ENCODE peak calls at places on chromosomes 16 and 17, in six cellular contexts. One of them, this sample, is unnamed.

GRCh38 chr17:56973520-56973919 is 4.4 kb upstream of the SCPEP1 start:
- DNase-seq in cardiac muscle cell: no peak
- DNase-seq in A673: no peak
- DNase-seq in IMR-90: peak; percentile 59
- DNase-seq in effector memory CD4-positive, alpha-beta T cell: no peak
- DNase-seq in iPS DF 6.9: no peak
- DNase-seq in this sample: no peak

GRCh38 chr17:48616719-48617514 is 1.8 kb upstream of the HOXB8 start:
- DNase-seq in cardiac muscle cell: no peak
- DNase-seq in A673: no peak
- DNase-seq in IMR-90: no peak
- DNase-seq in effector memory CD4-positive, alpha-beta T cell: no peak
- DNase-seq in iPS DF 6.9: no peak
- DNase-seq in this sample: no peak

GRCh38 chr17:77140878-77141767 is at the start of gene SEC14L1:
- DNase-seq in cardiac muscle cell: peak; percentile 51
- DNase-seq in A673: peak; percentile 46
- DNase-seq in IMR-90: no peak
- DNase-seq in effector memory CD4-positive, alpha-beta T cell: peak; percentile 9
- DNase-seq in iPS DF 6.9: no peak
- DNase-seq in this sample: peak; percentile 32

GRCh38 chr16:22220714-22221113 is 14.6 kb downstream of the EEF2K start:
- DNase-seq in cardiac muscle cell: no peak
- DNase-seq in A673: no peak
- DNase-seq in IMR-90: no peak
- DNase-seq in effector memory CD4-positive, alpha-beta T cell: no peak
- DNase-seq in iPS DF 6.9: no peak
- DNase-seq in this sample: no peak

GRCh38 chr17:34177642-34178041 is 77.4 kb upstream of the CCL2 start:
- DNase-seq in cardiac muscle cell: no peak
- DNase-seq in A673: no peak
- DNase-seq in IMR-90: peak; percentile 83
- DNase-seq in effector memory CD4-positive, alpha-beta T cell: no peak
- DNase-seq in iPS DF 6.9: no peak
- DNase-seq in this sample: no peak

GRCh38 chr16:67968440-67969285 is at the start of gene SLC12A4:
- DNase-seq in cardiac muscle cell: peak; percentile 85
- DNase-seq in A673: peak; percentile 93
- DNase-seq in IMR-90: peak; percentile 65
- DNase-seq in effector memory CD4-positive, alpha-beta T cell: peak; percentile 81
- DNase-seq in iPS DF 6.9: no peak
- DNase-seq in this sample: peak; percentile 73

GRCh38 chr17:39443326-39443725 is 7.7 kb downstream of the MED1 start:
- DNase-seq in cardiac muscle cell: no peak
- DNase-seq in A673: no peak
- DNase-seq in IMR-90: no peak
- DNase-seq in effector memory CD4-positive, alpha-beta T cell: no peak
- DNase-seq in iPS DF 6.9: no peak
- DNase-seq in this sample: no peak

GRCh38 chr16:8571061-8571596 is 19.2 kb downstream of the TMEM114 start:
- DNase-seq in cardiac muscle cell: no peak
- DNase-seq in A673: peak; percentile 81
- DNase-seq in IMR-90: peak; percentile 41
- DNase-seq in effector memory CD4-positive, alpha-beta T cell: no peak
- DNase-seq in iPS DF 6.9: no peak
- DNase-seq in this sample: peak; percentile 93

GRCh38 chr16:2385441-2385840 is 43.8 kb upstream of the CCNF start:
- DNase-seq in cardiac muscle cell: no peak
- DNase-seq in A673: no peak
- DNase-seq in IMR-90: peak; percentile 27
- DNase-seq in effector memory CD4-positive, alpha-beta T cell: no peak
- DNase-seq in iPS DF 6.9: no peak
- DNase-seq in this sample: no peak

GRCh38 chr16:23147666-23148065 is 1.6 kb downstream of the USP31 start:
- DNase-seq in cardiac muscle cell: no peak
- DNase-seq in A673: no peak
- DNase-seq in IMR-90: no peak
- DNase-seq in effector memory CD4-positive, alpha-beta T cell: no peak
- DNase-seq in iPS DF 6.9: no peak
- DNase-seq in this sample: no peak

GRCh38 chr16:66705790-66706505 is 9.4 kb upstream of the CMTM4 start:
- DNase-seq in cardiac muscle cell: no peak
- DNase-seq in A673: no peak
- DNase-seq in IMR-90: peak; percentile 44
- DNase-seq in effector memory CD4-positive, alpha-beta T cell: no peak
- DNase-seq in iPS DF 6.9: no peak
- DNase-seq in this sample: no peak

GRCh38 chr17:19270951-19271611 is 33.9 kb downstream of the EPN2 start:
- DNase-seq in cardiac muscle cell: no peak
- DNase-seq in A673: no peak
- DNase-seq in IMR-90: no peak
- DNase-seq in effector memory CD4-positive, alpha-beta T cell: no peak
- DNase-seq in iPS DF 6.9: no peak
- DNase-seq in this sample: no peak

GRCh38 chr17:82937411-82938371 is 97.9 kb upstream of the ZNF750 start:
- DNase-seq in cardiac muscle cell: no peak
- DNase-seq in A673: no peak
- DNase-seq in IMR-90: no peak
- DNase-seq in effector memory CD4-positive, alpha-beta T cell: no peak
- DNase-seq in iPS DF 6.9: no peak
- DNase-seq in this sample: no peak

DNA sequence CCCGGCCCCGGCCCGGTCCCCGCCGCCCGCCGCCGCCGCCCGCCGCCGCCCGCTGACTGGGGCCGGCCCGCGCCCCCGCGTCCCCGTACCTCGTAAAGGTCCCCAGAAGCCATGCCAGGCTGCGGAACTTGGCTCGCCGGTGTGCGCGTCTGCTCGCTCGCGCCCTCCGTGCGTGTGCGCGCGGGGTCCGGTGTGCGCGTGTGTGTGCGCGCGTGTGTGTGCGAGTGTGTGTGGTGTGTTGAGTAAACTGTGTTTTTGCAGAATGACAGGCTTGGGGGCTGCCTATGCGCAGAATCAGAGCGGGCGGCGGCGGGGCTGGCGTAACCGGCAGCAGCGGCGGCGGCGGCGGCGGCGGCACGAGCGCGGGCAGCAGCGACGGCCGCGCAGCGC is 342 bp downstream of the CDYL2 start:
- DNase-seq in cardiac muscle cell: peak; percentile 52
- DNase-seq in A673: peak; percentile 47
- DNase-seq in IMR-90: peak; percentile 46
- DNase-seq in effector memory CD4-positive, alpha-beta T cell: peak; percentile 5
- DNase-seq in iPS DF 6.9: no peak
- DNase-seq in this sample: peak; percentile 45
- H3K4me1 ChIP-seq in cardiac muscle cell: no peaks in the 10 kb centered on the region
- H3K4me1 ChIP-seq in A673: no peaks in the 10 kb centered on the region
- H3K4me1 ChIP-seq in IMR-90: no peaks in the 10 kb centered on the region
- H3K4me1 ChIP-seq in effector memory CD4-positive, alpha-beta T cell: peaks cover 10% of the 10 kb centered on the region
- H3K4me1 ChIP-seq in iPS DF 6.9: no peaks in the 10 kb centered on the region
- H3K4me1 ChIP-seq in this sample: no peaks in the 10 kb centered on the region

GRCh38 chr16:11082108-11082859 is 137.9 kb downstream of the CLEC16A start:
- DNase-seq in cardiac muscle cell: no peak
- DNase-seq in A673: no peak
- DNase-seq in IMR-90: no peak
- DNase-seq in effector memory CD4-positive, alpha-beta T cell: no peak
- DNase-seq in iPS DF 6.9: no peak
- DNase-seq in this sample: no peak
- H3K4me1 ChIP-seq in cardiac muscle cell: peaks cover 29% of the 10 kb centered on the region
- H3K4me1 ChIP-seq in A673: peaks cover 24% of the 10 kb centered on the region
- H3K4me1 ChIP-seq in IMR-90: peaks cover 52% of the 10 kb centered on the region
- H3K4me1 ChIP-seq in effector memory CD4-positive, alpha-beta T cell: peaks cover 12% of the 10 kb centered on the region
- H3K4me1 ChIP-seq in iPS DF 6.9: no peaks in the 10 kb centered on the region
- H3K4me1 ChIP-seq in this sample: peaks cover 4% of the 10 kb centered on the region

GRCh38 chr16:83949724-83950001 is 3.4 kb upstream of the OSGIN1 start:
- DNase-seq in cardiac muscle cell: no peak
- DNase-seq in A673: no peak
- DNase-seq in IMR-90: no peak
- DNase-seq in effector memory CD4-positive, alpha-beta T cell: no peak
- DNase-seq in iPS DF 6.9: no peak
- DNase-seq in this sample: no peak
- H3K4me1 ChIP-seq in cardiac muscle cell: peaks cover 7% of the 10 kb centered on the region
- H3K4me1 ChIP-seq in A673: peaks cover 22% of the 10 kb centered on the region
- H3K4me1 ChIP-seq in IMR-90: peaks cover 12% of the 10 kb centered on the region
- H3K4me1 ChIP-seq in effector memory CD4-positive, alpha-beta T cell: no peaks in the 10 kb centered on the region
- H3K4me1 ChIP-seq in iPS DF 6.9: no peaks in the 10 kb centered on the region
- H3K4me1 ChIP-seq in this sample: peaks cover 17% of the 10 kb centered on the region

DNA sequence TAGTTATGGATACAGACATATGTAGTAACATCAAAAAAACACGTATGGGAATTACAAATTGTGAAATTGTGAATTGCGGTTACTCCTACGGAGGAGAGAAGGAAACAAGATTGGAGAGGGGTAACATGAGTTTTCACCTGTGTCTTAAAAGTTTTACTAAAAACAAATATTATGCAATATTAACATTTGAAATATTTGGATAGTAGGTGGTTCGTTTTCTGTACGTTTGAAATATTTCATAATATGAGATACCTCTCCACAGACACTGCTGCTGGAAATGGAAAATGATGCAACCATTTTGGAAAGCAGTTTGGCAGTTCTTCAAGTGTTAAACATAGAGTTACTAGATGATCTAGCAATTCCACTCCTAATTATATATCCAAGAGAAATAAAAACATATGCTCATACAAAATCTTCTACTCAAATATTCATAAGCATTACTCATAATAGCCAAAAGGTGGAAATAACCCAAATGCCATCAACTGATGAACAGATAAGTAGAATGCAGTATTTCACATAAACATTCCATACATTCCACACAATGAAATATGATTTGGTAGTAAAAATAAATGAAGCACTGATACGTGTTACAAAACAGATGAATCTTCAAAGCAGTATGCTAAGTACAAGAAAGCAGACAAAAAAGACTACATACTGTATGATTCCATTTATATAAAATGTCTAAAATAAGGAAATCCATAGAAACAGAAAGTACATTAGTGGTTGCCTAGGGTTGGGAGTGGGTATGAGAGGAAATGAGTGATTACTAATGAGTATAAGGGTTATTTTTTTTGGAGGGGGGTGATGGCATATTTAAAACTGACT is 40.8 kb upstream of the ABCA10 start:
- DNase-seq in cardiac muscle cell: no peak
- DNase-seq in A673: peak; percentile 54
- DNase-seq in IMR-90: peak; percentile 66
- DNase-seq in effector memory CD4-positive, alpha-beta T cell: no peak
- DNase-seq in iPS DF 6.9: no peak
- DNase-seq in this sample: no peak
- H3K4me1 ChIP-seq in cardiac muscle cell: no peaks in the 10 kb centered on the region
- H3K4me1 ChIP-seq in A673: peaks cover 19% of the 10 kb centered on the region
- H3K4me1 ChIP-seq in IMR-90: no peaks in the 10 kb centered on the region
- H3K4me1 ChIP-seq in effector memory CD4-positive, alpha-beta T cell: no peaks in the 10 kb centered on the region
- H3K4me1 ChIP-seq in iPS DF 6.9: no peaks in the 10 kb centered on the region
- H3K4me1 ChIP-seq in this sample: no peaks in the 10 kb centered on the region

GRCh38 chr16:828891-829290 is 28.4 kb upstream of the GNG13 start:
- DNase-seq in cardiac muscle cell: no peak
- DNase-seq in A673: no peak
- DNase-seq in IMR-90: no peak
- DNase-seq in effector memory CD4-positive, alpha-beta T cell: no peak
- DNase-seq in iPS DF 6.9: no peak
- DNase-seq in this sample: no peak
- H3K4me1 ChIP-seq in cardiac muscle cell: no peaks in the 10 kb centered on the region
- H3K4me1 ChIP-seq in A673: peaks cover 8% of the 10 kb centered on the region
- H3K4me1 ChIP-seq in IMR-90: peaks cover 4% of the 10 kb centered on the region
- H3K4me1 ChIP-seq in effector memory CD4-positive, alpha-beta T cell: no peaks in the 10 kb centered on the region
- H3K4me1 ChIP-seq in iPS DF 6.9: no peaks in the 10 kb centered on the region
- H3K4me1 ChIP-seq in this sample: no peaks in the 10 kb centered on the region

GRCh38 chr16:3460121-3460520 is 16.6 kb downstream of the NAA60 start:
- DNase-seq in cardiac muscle cell: no peak
- DNase-seq in A673: no peak
- DNase-seq in IMR-90: no peak
- DNase-seq in effector memory CD4-positive, alpha-beta T cell: no peak
- DNase-seq in iPS DF 6.9: no peak
- DNase-seq in this sample: no peak

GRCh38 chr16:3458278-3458851 is 14.9 kb downstream of the NAA60 start:
- DNase-seq in cardiac muscle cell: peak; percentile 46
- DNase-seq in A673: no peak
- DNase-seq in IMR-90: peak; percentile 49
- DNase-seq in effector memory CD4-positive, alpha-beta T cell: no peak
- DNase-seq in iPS DF 6.9: no peak
- DNase-seq in this sample: peak; percentile 45

GRCh38 chr16:3457434-3458252 is 14.2 kb downstream of the NAA60 start:
- DNase-seq in cardiac muscle cell: peak; percentile 95
- DNase-seq in A673: peak; percentile 95
- DNase-seq in IMR-90: peak; percentile 87
- DNase-seq in effector memory CD4-positive, alpha-beta T cell: peak; percentile 84
- DNase-seq in iPS DF 6.9: peak; percentile 70
- DNase-seq in this sample: peak; percentile 92

GRCh38 chr16:3459401-3460090 is 16.1 kb downstream of the NAA60 start:
- DNase-seq in cardiac muscle cell: peak; percentile 41
- DNase-seq in A673: no peak
- DNase-seq in IMR-90: peak; percentile 29
- DNase-seq in effector memory CD4-positive, alpha-beta T cell: no peak
- DNase-seq in iPS DF 6.9: no peak
- DNase-seq in this sample: peak; percentile 55

DNA sequence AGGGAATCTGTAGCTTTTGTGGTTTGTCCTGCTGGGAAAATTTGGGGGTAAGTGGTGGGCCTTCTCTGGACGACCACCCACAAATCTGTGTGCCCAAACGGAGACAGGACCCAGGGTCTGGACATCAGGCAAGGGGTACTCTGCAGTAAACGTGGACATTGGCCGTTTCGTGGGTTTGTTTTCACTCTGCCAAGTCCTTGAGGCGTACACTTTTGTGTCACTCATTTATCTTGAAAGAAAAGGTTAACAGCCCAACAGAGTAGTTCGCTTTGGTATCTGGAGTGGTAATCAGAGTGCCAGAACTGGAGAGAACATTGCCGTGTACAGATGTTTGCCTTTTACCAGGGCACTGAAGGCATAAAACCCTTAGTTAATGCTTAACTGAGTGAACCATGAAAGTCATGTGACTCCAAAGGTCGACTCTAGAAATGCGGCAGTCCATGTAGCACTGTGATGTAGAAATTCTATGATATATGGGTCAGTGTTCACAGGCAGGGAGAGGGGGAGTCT is 15.4 kb downstream of the NAA60 start:
- DNase-seq in cardiac muscle cell: peak; percentile 14
- DNase-seq in A673: no peak
- DNase-seq in IMR-90: peak; percentile 15
- DNase-seq in effector memory CD4-positive, alpha-beta T cell: no peak
- DNase-seq in iPS DF 6.9: no peak
- DNase-seq in this sample: no peak
- H3K4me1 ChIP-seq in cardiac muscle cell: peaks cover 37% of the 10 kb centered on the region
- H3K4me1 ChIP-seq in A673: peaks cover 35% of the 10 kb centered on the region
- H3K4me1 ChIP-seq in IMR-90: peaks cover 9% of the 10 kb centered on the region
- H3K4me1 ChIP-seq in effector memory CD4-positive, alpha-beta T cell: peaks cover 30% of the 10 kb centered on the region
- H3K4me1 ChIP-seq in iPS DF 6.9: peaks cover 5% of the 10 kb centered on the region
- H3K4me1 ChIP-seq in this sample: peaks cover 20% of the 10 kb centered on the region

GRCh38 chr17:41523225-41523593 is 4.5 kb upstream of the KRT15 start:
- DNase-seq in cardiac muscle cell: no peak
- DNase-seq in A673: no peak
- DNase-seq in IMR-90: no peak
- DNase-seq in effector memory CD4-positive, alpha-beta T cell: no peak
- DNase-seq in iPS DF 6.9: no peak
- DNase-seq in this sample: no peak

GRCh38 chr17:41524261-41524660 is 3.8 kb downstream of the KRT19 start:
- DNase-seq in cardiac muscle cell: no peak
- DNase-seq in A673: no peak
- DNase-seq in IMR-90: no peak
- DNase-seq in effector memory CD4-positive, alpha-beta T cell: no peak
- DNase-seq in iPS DF 6.9: no peak
- DNase-seq in this sample: no peak

GRCh38 chr17:41521574-41522261 is 3.0 kb upstream of the KRT15 start:
- DNase-seq in cardiac muscle cell: no peak
- DNase-seq in A673: peak; percentile 4
- DNase-seq in IMR-90: peak; percentile 91
- DNase-seq in effector memory CD4-positive, alpha-beta T cell: no peak
- DNase-seq in iPS DF 6.9: no peak
- DNase-seq in this sample: no peak

GRCh38 chr17:41522301-41523224 is 3.9 kb upstream of the KRT15 start:
- DNase-seq in cardiac muscle cell: no peak
- DNase-seq in A673: no peak
- DNase-seq in IMR-90: no peak
- DNase-seq in effector memory CD4-positive, alpha-beta T cell: no peak
- DNase-seq in iPS DF 6.9: no peak
- DNase-seq in this sample: no peak

GRCh38 chr17:41523787-41524186 is 4.3 kb downstream of the KRT19 start:
- DNase-seq in cardiac muscle cell: no peak
- DNase-seq in A673: no peak
- DNase-seq in IMR-90: no peak
- DNase-seq in effector memory CD4-positive, alpha-beta T cell: no peak
- DNase-seq in iPS DF 6.9: no peak
- DNase-seq in this sample: no peak
- H3K4me1 ChIP-seq in cardiac muscle cell: peaks cover 13% of the 10 kb centered on the region
- H3K4me1 ChIP-seq in A673: no peaks in the 10 kb centered on the region
- H3K4me1 ChIP-seq in IMR-90: peaks cover 27% of the 10 kb centered on the region
- H3K4me1 ChIP-seq in effector memory CD4-positive, alpha-beta T cell: peaks cover 13% of the 10 kb centered on the region
- H3K4me1 ChIP-seq in iPS DF 6.9: peaks cover 5% of the 10 kb centered on the region
- H3K4me1 ChIP-seq in this sample: no peaks in the 10 kb centered on the region

This sample was measured in HAP-1.